ENCODE peak calls at places on chromosomes 4 and X, in seven cellular contexts. One of them, this sample, is unnamed.

GRCh38 chrX:107628662-107629532 is 587 bp downstream of the PRPS1 start:
- DNase-seq in HFFc6: peak; percentile 23
- DNase-seq in CD4-positive, alpha-beta T cell: peak; percentile 41
- DNase-seq in activated CD4-positive, alpha-beta T cell treated with anti-CD3 and anti-CD28 coated beads, Interleukin-2, amount 10 ng/mL, durations not matched to agents 7 days and 5 days: peak; percentile 73
- DNase-seq in MCF 10A: peak; percentile 35
- DNase-seq in hippocampal formation: peak; percentile 27
- DNase-seq in ascending aorta: no peak
- DNase-seq in this sample: peak; percentile 27

GRCh38 chrX:39416547-39417262 is 615.4 kb downstream of the MID1IP1 start:
- DNase-seq in HFFc6: no peak
- DNase-seq in CD4-positive, alpha-beta T cell: no peak
- DNase-seq in activated CD4-positive, alpha-beta T cell treated with anti-CD3 and anti-CD28 coated beads, Interleukin-2, amount 10 ng/mL, durations not matched to agents 7 days and 5 days: no peak
- DNase-seq in MCF 10A: no peak
- DNase-seq in hippocampal formation: no peak
- DNase-seq in ascending aorta: no peak
- DNase-seq in this sample: no peak

GRCh38 chrX:1468250-1468772 is 15.6 kb upstream of the ASMTL start:
- DNase-seq in HFFc6: peak; percentile 59
- DNase-seq in CD4-positive, alpha-beta T cell: peak; percentile 53
- DNase-seq in activated CD4-positive, alpha-beta T cell treated with anti-CD3 and anti-CD28 coated beads, Interleukin-2, amount 10 ng/mL, durations not matched to agents 7 days and 5 days: peak; percentile 81
- DNase-seq in MCF 10A: peak; percentile 83
- DNase-seq in hippocampal formation: no peak
- DNase-seq in ascending aorta: no peak
- DNase-seq in this sample: no peak

GRCh38 chr4:39032218-39033085 is at the start of gene TMEM156:
- DNase-seq in HFFc6: no peak
- DNase-seq in CD4-positive, alpha-beta T cell: no peak
- DNase-seq in activated CD4-positive, alpha-beta T cell treated with anti-CD3 and anti-CD28 coated beads, Interleukin-2, amount 10 ng/mL, durations not matched to agents 7 days and 5 days: peak; percentile 52
- DNase-seq in MCF 10A: peak; percentile 59
- DNase-seq in hippocampal formation: no peak
- DNase-seq in ascending aorta: no peak
- DNase-seq in this sample: no peak

GRCh38 chr4:183129675-183130074 is 30.6 kb downstream of the WWC2 start:
- DNase-seq in HFFc6: no peak
- DNase-seq in CD4-positive, alpha-beta T cell: no peak
- DNase-seq in activated CD4-positive, alpha-beta T cell treated with anti-CD3 and anti-CD28 coated beads, Interleukin-2, amount 10 ng/mL, durations not matched to agents 7 days and 5 days: no peak
- DNase-seq in MCF 10A: no peak
- DNase-seq in hippocampal formation: no peak
- DNase-seq in ascending aorta: no peak
- DNase-seq in this sample: no peak

GRCh38 chr4:40688446-40689095 is 58.9 kb upstream of the RBM47 start:
- DNase-seq in HFFc6: no peak
- DNase-seq in CD4-positive, alpha-beta T cell: no peak
- DNase-seq in activated CD4-positive, alpha-beta T cell treated with anti-CD3 and anti-CD28 coated beads, Interleukin-2, amount 10 ng/mL, durations not matched to agents 7 days and 5 days: peak; percentile 11
- DNase-seq in MCF 10A: no peak
- DNase-seq in hippocampal formation: no peak
- DNase-seq in ascending aorta: no peak
- DNase-seq in this sample: no peak

GRCh38 chr4:149306537-149306936 is 509.1 kb downstream of the IQCM start:
- DNase-seq in HFFc6: no peak
- DNase-seq in CD4-positive, alpha-beta T cell: no peak
- DNase-seq in activated CD4-positive, alpha-beta T cell treated with anti-CD3 and anti-CD28 coated beads, Interleukin-2, amount 10 ng/mL, durations not matched to agents 7 days and 5 days: no peak
- DNase-seq in MCF 10A: no peak
- DNase-seq in hippocampal formation: no peak
- DNase-seq in ascending aorta: no peak
- DNase-seq in this sample: no peak

GRCh38 chr4:57154926-57155325 is 44.7 kb upstream of the IGFBP7 start:
- DNase-seq in HFFc6: no peak
- DNase-seq in CD4-positive, alpha-beta T cell: no peak
- DNase-seq in activated CD4-positive, alpha-beta T cell treated with anti-CD3 and anti-CD28 coated beads, Interleukin-2, amount 10 ng/mL, durations not matched to agents 7 days and 5 days: no peak
- DNase-seq in MCF 10A: no peak
- DNase-seq in hippocampal formation: no peak
- DNase-seq in ascending aorta: no peak
- DNase-seq in this sample: no peak

GRCh38 chrX:96591418-96591817 is 93.2 kb upstream of the DIAPH2 start:
- DNase-seq in HFFc6: no peak
- DNase-seq in CD4-positive, alpha-beta T cell: no peak
- DNase-seq in activated CD4-positive, alpha-beta T cell treated with anti-CD3 and anti-CD28 coated beads, Interleukin-2, amount 10 ng/mL, durations not matched to agents 7 days and 5 days: no peak
- DNase-seq in MCF 10A: no peak
- DNase-seq in hippocampal formation: no peak
- DNase-seq in ascending aorta: no peak
- DNase-seq in this sample: no peak

GRCh38 chr4:139553751-139554670 is 2.0 kb downstream of the SETD7 start:
- DNase-seq in HFFc6: no peak
- DNase-seq in CD4-positive, alpha-beta T cell: no peak
- DNase-seq in activated CD4-positive, alpha-beta T cell treated with anti-CD3 and anti-CD28 coated beads, Interleukin-2, amount 10 ng/mL, durations not matched to agents 7 days and 5 days: no peak
- DNase-seq in MCF 10A: no peak
- DNase-seq in hippocampal formation: no peak
- DNase-seq in ascending aorta: no peak
- DNase-seq in this sample: no peak

GRCh38 chrX:41664307-41665299 is 24.2 kb upstream of the GPR34 start:
- DNase-seq in HFFc6: no peak
- DNase-seq in CD4-positive, alpha-beta T cell: no peak
- DNase-seq in activated CD4-positive, alpha-beta T cell treated with anti-CD3 and anti-CD28 coated beads, Interleukin-2, amount 10 ng/mL, durations not matched to agents 7 days and 5 days: no peak
- DNase-seq in MCF 10A: no peak
- DNase-seq in hippocampal formation: no peak
- DNase-seq in ascending aorta: no peak
- DNase-seq in this sample: no peak

GRCh38 chr4:151199496-151200190 is 77.3 kb upstream of the PRSS48 start:
- DNase-seq in HFFc6: no peak
- DNase-seq in CD4-positive, alpha-beta T cell: no peak
- DNase-seq in activated CD4-positive, alpha-beta T cell treated with anti-CD3 and anti-CD28 coated beads, Interleukin-2, amount 10 ng/mL, durations not matched to agents 7 days and 5 days: no peak
- DNase-seq in MCF 10A: no peak
- DNase-seq in hippocampal formation: peak; percentile 70
- DNase-seq in ascending aorta: no peak
- DNase-seq in this sample: peak; percentile 48

GRCh38 chrX:20743054-20743453 is 476.3 kb upstream of the RPS6KA3 start:
- DNase-seq in HFFc6: no peak
- DNase-seq in CD4-positive, alpha-beta T cell: no peak
- DNase-seq in activated CD4-positive, alpha-beta T cell treated with anti-CD3 and anti-CD28 coated beads, Interleukin-2, amount 10 ng/mL, durations not matched to agents 7 days and 5 days: no peak
- DNase-seq in MCF 10A: no peak
- DNase-seq in hippocampal formation: no peak
- DNase-seq in ascending aorta: no peak
- DNase-seq in this sample: no peak

GRCh38 chr4:54553001-54553400 is 104.8 kb upstream of the KIT start:
- DNase-seq in HFFc6: peak; percentile 59
- DNase-seq in CD4-positive, alpha-beta T cell: no peak
- DNase-seq in activated CD4-positive, alpha-beta T cell treated with anti-CD3 and anti-CD28 coated beads, Interleukin-2, amount 10 ng/mL, durations not matched to agents 7 days and 5 days: no peak
- DNase-seq in MCF 10A: no peak
- DNase-seq in hippocampal formation: no peak
- DNase-seq in ascending aorta: no peak
- DNase-seq in this sample: no peak

GRCh38 chr4:77433102-77433733 is 172.4 kb upstream of the CXCL13 start:
- DNase-seq in HFFc6: peak; percentile 49
- DNase-seq in CD4-positive, alpha-beta T cell: no peak
- DNase-seq in activated CD4-positive, alpha-beta T cell treated with anti-CD3 and anti-CD28 coated beads, Interleukin-2, amount 10 ng/mL, durations not matched to agents 7 days and 5 days: peak; percentile 52
- DNase-seq in MCF 10A: peak; percentile 72
- DNase-seq in hippocampal formation: no peak
- DNase-seq in ascending aorta: no peak
- DNase-seq in this sample: no peak

GRCh38 chrX:41302293-41302868 is 31.6 kb upstream of the DDX3X start:
- DNase-seq in HFFc6: no peak
- DNase-seq in CD4-positive, alpha-beta T cell: no peak
- DNase-seq in activated CD4-positive, alpha-beta T cell treated with anti-CD3 and anti-CD28 coated beads, Interleukin-2, amount 10 ng/mL, durations not matched to agents 7 days and 5 days: no peak
- DNase-seq in MCF 10A: peak; percentile 30
- DNase-seq in hippocampal formation: no peak
- DNase-seq in ascending aorta: no peak
- DNase-seq in this sample: no peak

GRCh38 chr4:3419836-3420605 is 21.7 kb upstream of the HGFAC start:
- DNase-seq in HFFc6: no peak
- DNase-seq in CD4-positive, alpha-beta T cell: no peak
- DNase-seq in activated CD4-positive, alpha-beta T cell treated with anti-CD3 and anti-CD28 coated beads, Interleukin-2, amount 10 ng/mL, durations not matched to agents 7 days and 5 days: no peak
- DNase-seq in MCF 10A: no peak
- DNase-seq in hippocampal formation: no peak
- DNase-seq in ascending aorta: peak; percentile 1
- DNase-seq in this sample: no peak

GRCh38 chr4:85842540-85842939 is 367.6 kb downstream of the ARHGAP24 start:
- DNase-seq in HFFc6: no peak
- DNase-seq in CD4-positive, alpha-beta T cell: no peak
- DNase-seq in activated CD4-positive, alpha-beta T cell treated with anti-CD3 and anti-CD28 coated beads, Interleukin-2, amount 10 ng/mL, durations not matched to agents 7 days and 5 days: no peak
- DNase-seq in MCF 10A: no peak
- DNase-seq in hippocampal formation: peak; percentile 29
- DNase-seq in ascending aorta: peak; percentile 53
- DNase-seq in this sample: no peak

GRCh38 chr4:126799971-126800722 is 832.6 kb upstream of the INTU start:
- DNase-seq in HFFc6: peak; percentile 57
- DNase-seq in CD4-positive, alpha-beta T cell: no peak
- DNase-seq in activated CD4-positive, alpha-beta T cell treated with anti-CD3 and anti-CD28 coated beads, Interleukin-2, amount 10 ng/mL, durations not matched to agents 7 days and 5 days: no peak
- DNase-seq in MCF 10A: no peak
- DNase-seq in hippocampal formation: no peak
- DNase-seq in ascending aorta: no peak
- DNase-seq in this sample: no peak

GRCh38 chrX:119753639-119754257 is 4.6 kb upstream of the SOWAHD start:
- DNase-seq in HFFc6: peak; percentile 27
- DNase-seq in CD4-positive, alpha-beta T cell: peak; percentile 45
- DNase-seq in activated CD4-positive, alpha-beta T cell treated with anti-CD3 and anti-CD28 coated beads, Interleukin-2, amount 10 ng/mL, durations not matched to agents 7 days and 5 days: peak; percentile 80
- DNase-seq in MCF 10A: peak; percentile 48
- DNase-seq in hippocampal formation: no peak
- DNase-seq in ascending aorta: no peak
- DNase-seq in this sample: no peak

GRCh38 chrX:150664290-150664689 is 28.9 kb upstream of the MTMR1 start:
- DNase-seq in HFFc6: no peak
- DNase-seq in CD4-positive, alpha-beta T cell: no peak
- DNase-seq in activated CD4-positive, alpha-beta T cell treated with anti-CD3 and anti-CD28 coated beads, Interleukin-2, amount 10 ng/mL, durations not matched to agents 7 days and 5 days: no peak
- DNase-seq in MCF 10A: peak; percentile 85
- DNase-seq in hippocampal formation: no peak
- DNase-seq in ascending aorta: no peak
- DNase-seq in this sample: no peak

GRCh38 chr4:67713531-67714247 is 12.7 kb upstream of the UBA6 start:
- DNase-seq in HFFc6: peak; percentile 53
- DNase-seq in CD4-positive, alpha-beta T cell: no peak
- DNase-seq in activated CD4-positive, alpha-beta T cell treated with anti-CD3 and anti-CD28 coated beads, Interleukin-2, amount 10 ng/mL, durations not matched to agents 7 days and 5 days: no peak
- DNase-seq in MCF 10A: no peak
- DNase-seq in hippocampal formation: no peak
- DNase-seq in ascending aorta: no peak
- DNase-seq in this sample: no peak

GRCh38 chrX:24248042-24248441 is 65.8 kb downstream of the SUPT20HL2 start:
- DNase-seq in HFFc6: no peak
- DNase-seq in CD4-positive, alpha-beta T cell: no peak
- DNase-seq in activated CD4-positive, alpha-beta T cell treated with anti-CD3 and anti-CD28 coated beads, Interleukin-2, amount 10 ng/mL, durations not matched to agents 7 days and 5 days: no peak
- DNase-seq in MCF 10A: no peak
- DNase-seq in hippocampal formation: no peak
- DNase-seq in ascending aorta: no peak
- DNase-seq in this sample: no peak

GRCh38 chrX:70479970-70480659 is 35.5 kb downstream of the DLG3 start:
- DNase-seq in HFFc6: no peak
- DNase-seq in CD4-positive, alpha-beta T cell: no peak
- DNase-seq in activated CD4-positive, alpha-beta T cell treated with anti-CD3 and anti-CD28 coated beads, Interleukin-2, amount 10 ng/mL, durations not matched to agents 7 days and 5 days: no peak
- DNase-seq in MCF 10A: peak; percentile 67
- DNase-seq in hippocampal formation: no peak
- DNase-seq in ascending aorta: no peak
- DNase-seq in this sample: no peak

GRCh38 chr4:175419120-175419774 is 392.8 kb downstream of the GPM6A start:
- DNase-seq in HFFc6: peak; percentile 89
- DNase-seq in CD4-positive, alpha-beta T cell: no peak
- DNase-seq in activated CD4-positive, alpha-beta T cell treated with anti-CD3 and anti-CD28 coated beads, Interleukin-2, amount 10 ng/mL, durations not matched to agents 7 days and 5 days: no peak
- DNase-seq in MCF 10A: peak; percentile 90
- DNase-seq in hippocampal formation: no peak
- DNase-seq in ascending aorta: no peak
- DNase-seq in this sample: no peak

GRCh38 chrX:138765061-138765460 is 53.5 kb upstream of the FGF13 start:
- DNase-seq in HFFc6: no peak
- DNase-seq in CD4-positive, alpha-beta T cell: no peak
- DNase-seq in activated CD4-positive, alpha-beta T cell treated with anti-CD3 and anti-CD28 coated beads, Interleukin-2, amount 10 ng/mL, durations not matched to agents 7 days and 5 days: no peak
- DNase-seq in MCF 10A: peak; percentile 15
- DNase-seq in hippocampal formation: no peak
- DNase-seq in ascending aorta: no peak
- DNase-seq in this sample: no peak

GRCh38 chr4:80266267-80266901 is at the start of gene FGF5:
- DNase-seq in HFFc6: peak; percentile 98
- DNase-seq in CD4-positive, alpha-beta T cell: no peak
- DNase-seq in activated CD4-positive, alpha-beta T cell treated with anti-CD3 and anti-CD28 coated beads, Interleukin-2, amount 10 ng/mL, durations not matched to agents 7 days and 5 days: peak; percentile 22
- DNase-seq in MCF 10A: peak; percentile 66
- DNase-seq in hippocampal formation: no peak
- DNase-seq in ascending aorta: no peak
- DNase-seq in this sample: no peak

GRCh38 chr4:35970366-35970960 is 273.9 kb downstream of the ARAP2 start:
- DNase-seq in HFFc6: no peak
- DNase-seq in CD4-positive, alpha-beta T cell: no peak
- DNase-seq in activated CD4-positive, alpha-beta T cell treated with anti-CD3 and anti-CD28 coated beads, Interleukin-2, amount 10 ng/mL, durations not matched to agents 7 days and 5 days: no peak
- DNase-seq in MCF 10A: no peak
- DNase-seq in hippocampal formation: no peak
- DNase-seq in ascending aorta: no peak
- DNase-seq in this sample: no peak

GRCh38 chr4:121484633-121485032 is 103.8 kb upstream of the QRFPR start:
- DNase-seq in HFFc6: peak; percentile 74
- DNase-seq in CD4-positive, alpha-beta T cell: no peak
- DNase-seq in activated CD4-positive, alpha-beta T cell treated with anti-CD3 and anti-CD28 coated beads, Interleukin-2, amount 10 ng/mL, durations not matched to agents 7 days and 5 days: peak; percentile 12
- DNase-seq in MCF 10A: peak; percentile 63
- DNase-seq in hippocampal formation: no peak
- DNase-seq in ascending aorta: no peak
- DNase-seq in this sample: no peak

This sample was measured in hypothalamus.